ENCODE peak calls at places on chromosomes 4 and X, in eight cellular contexts. P is sigmoid colon, V is OCI-LY7, O is spleen, E is cardiac muscle cell, G is transverse colon, X is kidney epithelial cell, Y is heart left ventricle. Z is an unnamed sample.

GRCh38 chr4:24489870-24490269 is 94.5 kb downstream of the DHX15 start:
- DNase-seq in P (peak), V (no peak), O (no peak), E (peak), G (no peak), X (no peak), Y (peak), Z (no peak)

GRCh38 chrX:1481636-1482529 is 29.2 kb upstream of the ASMTL start:
- DNase-seq in P (peak), V (peak), O (peak), E (peak), G (peak), X (peak), Y (peak), Z (peak)

GRCh38 chr4:13597604-13598003 is 29.9 kb downstream of the BOD1L1 start:
- DNase-seq in P (no peak), V (no peak), O (no peak), E (no peak), G (no peak), X (peak), Y (no peak), Z (peak)

GRCh38 chr4:169253087-169253675 is 17.6 kb downstream of the SH3RF1 start:
- DNase-seq in P (no peak), V (no peak), O (no peak), E (no peak), G (no peak), X (no peak), Y (no peak), Z (no peak)

GRCh38 chr4:70463335-70463734 is 8.7 kb upstream of the MUC7 start:
- DNase-seq in P (no peak), V (no peak), O (no peak), E (no peak), G (no peak), X (no peak), Y (no peak), Z (no peak)

GRCh38 chrX:48468693-48469691 is 1.1 kb downstream of the SLC38A5 start:
- DNase-seq in P (peak), V (peak), O (peak), E (no peak), G (peak), X (no peak), Y (no peak), Z (no peak)

GRCh38 chr4:76990288-76991080 is 40.9 kb downstream of the SEPTIN11 start:
- DNase-seq in P (no peak), V (no peak), O (no peak), E (peak), G (no peak), X (no peak), Y (no peak), Z (peak)

GRCh38 chr4:139440971-139441370 is 12.9 kb upstream of the RAB33B start:
- DNase-seq in P (no peak), V (no peak), O (no peak), E (no peak), G (no peak), X (no peak), Y (no peak), Z (no peak)

GRCh38 chr4:27027428-27027827 is 166.8 kb downstream of the STIM2 start:
- DNase-seq in P (no peak), V (peak), O (no peak), E (no peak), G (no peak), X (no peak), Y (no peak), Z (no peak)

GRCh38 chrX:21658746-21659145 is 616 bp upstream of the KLHL34 start:
- DNase-seq in P (no peak), V (no peak), O (no peak), E (no peak), G (peak), X (no peak), Y (no peak), Z (no peak)

GRCh38 chr4:55733874-55734437 is 85.6 kb upstream of the EXOC1L start:
- DNase-seq in P (no peak), V (no peak), O (no peak), E (peak), G (peak), X (peak), Y (peak), Z (no peak)

GRCh38 chrX:9942086-9942485 is 25.1 kb upstream of the CLDN34 start:
- DNase-seq in P (no peak), V (no peak), O (no peak), E (no peak), G (peak), X (no peak), Y (no peak), Z (no peak)

GRCh38 chrX:13794417-13794816 is 22.5 kb downstream of the GPM6B start:
- DNase-seq in P (no peak), V (no peak), O (no peak), E (no peak), G (no peak), X (no peak), Y (no peak), Z (no peak)

GRCh38 chr4:185950891-185951290 is 118.1 kb upstream of the TLR3 start:
- DNase-seq in P (no peak), V (no peak), O (no peak), E (no peak), G (no peak), X (peak), Y (no peak), Z (no peak)

GRCh38 chr4:4427478-4427870 is 40.6 kb downstream of the NSG1 start:
- DNase-seq in P (no peak), V (no peak), O (no peak), E (no peak), G (no peak), X (peak), Y (peak), Z (no peak)

GRCh38 chrX:83108278-83108677 is 399.8 kb upstream of the POU3F4 start:
- DNase-seq in P (no peak), V (no peak), O (no peak), E (no peak), G (no peak), X (no peak), Y (no peak), Z (no peak)

GRCh38 chrX:100895365-100896075 is 21.4 kb upstream of the NOX1 start:
- DNase-seq in P (no peak), V (peak), O (no peak), E (peak), G (peak), X (no peak), Y (no peak), Z (no peak)

GRCh38 chr4:168574581-168575295 is 77.9 kb downstream of the PALLD start:
- DNase-seq in P (no peak), V (no peak), O (no peak), E (no peak), G (no peak), X (no peak), Y (no peak), Z (no peak)

GRCh38 chrX:136616987-136617685 is 30.8 kb upstream of the CD40LG start:
- DNase-seq in P (no peak), V (no peak), O (no peak), E (no peak), G (no peak), X (no peak), Y (no peak), Z (no peak)

GRCh38 chr4:99483636-99484035 is 27.2 kb upstream of the C4orf17 start:
- DNase-seq in P (no peak), V (no peak), O (no peak), E (no peak), G (no peak), X (no peak), Y (no peak), Z (no peak)

GRCh38 chrX:49120104-49120503 is 3.4 kb downstream of the GPKOW start:
- DNase-seq in P (no peak), V (no peak), O (no peak), E (no peak), G (no peak), X (no peak), Y (no peak), Z (no peak)

GRCh38 chr4:8506373-8507250 is 66.0 kb downstream of the TRMT44 start:
- DNase-seq in P (peak), V (no peak), O (peak), E (peak), G (peak), X (no peak), Y (peak), Z (peak)
- H3K4me3 ChIP-seq in P (no peak), V (no peak), O (no peak), E (no peak), G (no peak), X (no peak), Y (no peak), Z (no peak)

DNA sequence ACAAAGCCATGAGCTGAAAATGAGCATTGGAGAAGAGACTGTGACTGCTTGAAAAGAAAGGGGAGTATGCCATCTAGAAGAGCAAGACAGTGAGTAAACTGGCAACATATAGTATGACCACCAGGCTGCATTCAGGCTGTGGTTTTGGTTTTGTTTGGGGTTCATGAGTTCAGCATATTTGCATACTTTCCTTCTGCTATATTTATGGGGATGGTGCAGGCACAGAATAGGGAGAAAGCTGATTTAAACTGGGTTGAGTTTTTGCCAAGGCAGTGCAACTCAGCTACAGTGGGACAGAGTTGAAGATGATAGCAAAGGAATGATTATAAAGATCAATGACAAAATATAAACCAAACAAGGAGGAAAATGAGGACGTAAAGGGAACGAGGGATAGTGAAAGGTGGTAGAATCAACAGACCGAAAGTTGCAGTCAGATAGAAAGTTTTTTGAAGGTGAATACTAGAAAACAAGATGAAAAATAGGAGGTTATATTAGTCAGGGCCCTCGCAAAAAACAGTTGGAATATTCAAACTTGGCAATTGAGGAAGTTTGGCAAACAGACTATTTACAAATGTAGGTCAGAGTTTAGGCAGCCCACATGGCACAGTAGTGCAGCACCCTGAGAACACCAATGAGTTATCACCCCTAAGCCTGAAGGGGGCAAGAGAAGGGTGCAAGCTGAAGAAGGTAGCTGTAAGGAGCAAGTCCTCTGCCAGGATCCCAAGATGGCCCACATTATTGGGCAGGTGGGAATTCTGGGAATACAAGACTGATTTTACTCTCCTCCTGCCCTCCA is 114.8 kb upstream of the MAP9 start:
- DNase-seq in P (no peak), V (no peak), O (no peak), E (peak), G (no peak), X (no peak), Y (no peak), Z (no peak)
- TF ChIP-seq CTCF in P (no peak), V (no peak), O (no peak), E (no peak), G (no peak), X (no peak), Y (no peak), Z (no peak)

DNA sequence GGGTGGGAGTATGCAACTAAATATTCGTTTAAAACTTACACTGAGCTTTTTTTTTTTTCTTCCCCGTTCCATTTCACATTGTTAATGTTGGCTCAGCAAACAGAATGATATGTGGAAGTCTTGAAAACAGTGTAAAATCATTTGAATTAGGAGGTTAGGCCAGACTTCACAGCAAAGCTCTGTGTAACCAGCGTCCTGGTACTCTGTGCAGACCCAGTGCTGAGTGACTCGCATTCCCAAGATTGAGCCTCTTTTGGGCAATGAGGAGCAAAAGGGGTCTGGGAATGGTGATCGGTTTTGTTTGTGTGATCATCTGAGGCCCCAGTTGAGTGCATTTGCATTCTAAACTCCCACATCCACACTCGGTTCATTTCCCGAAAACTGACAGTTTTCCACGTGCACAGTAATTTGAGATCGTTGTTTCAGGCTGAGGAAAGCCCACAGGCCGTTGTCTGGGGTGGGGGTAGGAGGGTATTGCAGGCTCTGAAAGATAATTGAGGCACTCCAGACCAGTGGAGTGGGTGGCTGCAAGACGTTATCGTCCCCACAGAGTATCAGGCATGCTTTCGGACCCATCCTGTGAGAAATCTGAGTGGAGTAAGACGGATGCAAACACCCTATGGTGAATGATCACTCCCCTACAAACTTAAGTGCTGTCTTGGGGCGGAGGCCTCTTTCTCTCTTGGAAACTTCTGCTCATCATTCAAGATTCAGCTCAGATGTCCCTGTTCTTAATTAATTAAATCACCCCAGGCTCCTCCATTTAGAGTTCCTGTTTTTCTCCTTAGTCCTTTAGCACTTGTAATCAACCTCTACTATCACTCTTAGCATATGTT is 96.0 kb downstream of the AFF1 start:
- DNase-seq in P (no peak), V (no peak), O (no peak), E (peak), G (no peak), X (no peak), Y (no peak), Z (no peak)
- H3K4me3 ChIP-seq in P (no peak), V (no peak), O (no peak), E (no peak), G (no peak), X (no peak), Y (peak), Z (no peak)

DNA sequence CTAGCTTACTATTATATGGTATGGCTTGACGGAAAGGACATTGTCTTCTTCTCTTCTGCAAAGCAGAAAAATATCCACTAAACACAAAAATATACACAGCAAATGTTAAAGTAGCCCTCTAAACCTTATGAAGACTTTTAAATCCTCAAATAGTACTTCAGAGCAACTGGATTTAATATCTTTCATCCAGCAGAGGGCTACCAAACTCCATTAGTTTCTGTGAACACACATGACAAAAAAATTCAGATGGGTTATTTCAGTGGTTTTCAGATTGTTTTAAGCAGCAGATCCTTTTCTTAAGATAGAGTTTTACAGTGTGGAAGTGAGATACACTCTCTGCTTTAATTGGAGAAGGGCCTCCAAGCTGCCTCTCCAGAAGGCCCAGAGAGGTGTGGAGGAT is 56.6 kb downstream of the ANK2 start:
- DNase-seq in P (no peak), V (no peak), O (no peak), E (peak), G (no peak), X (peak), Y (no peak), Z (peak)
- TF ChIP-seq CTCF in P (no peak), V (peak), O (no peak), E (peak), G (no peak), X (peak), Y (peak), Z (peak)

DNA sequence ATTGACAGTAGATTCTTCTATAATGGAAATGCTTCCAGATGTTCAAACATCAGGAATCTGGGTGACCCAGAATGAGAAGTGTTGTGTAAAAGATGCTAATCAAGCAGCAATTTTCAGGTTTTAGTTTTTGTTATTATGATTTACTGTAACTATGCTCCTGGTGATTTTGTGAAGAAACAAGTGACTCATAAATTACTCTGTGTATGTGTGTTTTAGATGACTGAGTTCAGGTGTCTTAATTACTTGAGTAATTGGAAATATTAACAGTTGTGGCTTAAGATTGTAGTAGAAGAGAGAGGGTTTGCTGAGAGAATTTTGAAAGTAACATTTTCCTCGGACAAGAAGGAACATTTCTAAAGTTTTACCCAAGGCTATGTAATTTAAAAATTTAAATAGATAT is 25.2 kb upstream of the TNIP3 start:
- DNase-seq in P (no peak), V (no peak), O (no peak), E (no peak), G (no peak), X (no peak), Y (no peak), Z (no peak)
- H3K4me3 ChIP-seq in P (no peak), V (no peak), O (no peak), E (no peak), G (no peak), X (no peak), Y (no peak), Z (no peak)

DNA sequence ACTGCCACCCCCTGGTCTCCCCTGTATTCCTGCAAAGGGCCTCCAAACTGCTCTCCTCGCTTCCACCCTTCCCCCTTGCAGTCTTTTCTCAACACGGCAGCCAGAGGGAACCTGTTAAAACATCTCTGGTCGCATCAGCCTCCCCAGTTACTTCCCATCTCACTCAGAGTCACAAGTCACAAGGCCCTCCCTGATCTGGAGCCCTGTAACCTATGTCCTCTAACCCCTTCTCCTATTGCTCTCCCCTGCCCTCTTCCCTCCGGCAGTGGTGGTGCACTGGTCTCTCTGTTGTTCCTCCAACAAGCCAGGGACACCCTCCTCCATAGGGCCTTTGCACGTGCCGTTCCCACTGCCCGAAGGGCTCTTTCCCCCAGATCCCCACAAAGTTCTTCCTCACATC is 73.2 kb downstream of the SH3KBP1 start:
- DNase-seq in P (no peak), V (peak), O (no peak), E (no peak), G (no peak), X (no peak), Y (no peak), Z (no peak)
- TF ChIP-seq CTCF in P (no peak), V (peak), O (no peak), E (no peak), G (no peak), X (no peak), Y (no peak), Z (no peak)

GRCh38 chr4:106609917-106610316 is 241.3 kb upstream of the GIMD1 start:
- DNase-seq in P (no peak), V (no peak), O (no peak), E (no peak), G (no peak), X (no peak), Y (no peak), Z (no peak)
- H3K4me3 ChIP-seq in P (no peak), V (no peak), O (no peak), E (no peak), G (no peak), X (no peak), Y (no peak), Z (no peak)

GRCh38 chrX:40057405-40057804 is 40.4 kb downstream of the BCOR start:
- DNase-seq in P (no peak), V (no peak), O (no peak), E (no peak), G (no peak), X (no peak), Y (no peak), Z (no peak)
- TF ChIP-seq CTCF in P (no peak), V (peak), O (no peak), E (no peak), G (no peak), X (no peak), Y (no peak), Z (no peak)